ENCODE peak calls at places on chromosome 11, in ten cellular contexts. One of them, this sample, is unnamed.

GRCh38 chr11:112132737-112133136 is 31.2 kb downstream of the IL18 start:
- DNase-seq in fibroblast of mammary gland: no peak
- DNase-seq in astrocyte of the spinal cord: no peak
- DNase-seq in MCF 10A: no peak
- DNase-seq in neural progenitor cell: no peak
- DNase-seq in IMR-90: no peak
- DNase-seq in upper lobe of right lung: no peak
- DNase-seq in fibroblast of pulmonary artery: no peak
- DNase-seq in AG09319: no peak
- DNase-seq in WTC11: no peak
- DNase-seq in this sample: no peak

GRCh38 chr11:9613830-9614762 is 40.6 kb downstream of the WEE1 start:
- DNase-seq in IMR-90: peak; percentile 75
- DNase-seq in fibroblast of pulmonary artery: peak; percentile 78
- DNase-seq in MCF 10A: peak; percentile 79
- DNase-seq in upper lobe of right lung: peak; percentile 96
- DNase-seq in WTC11: peak; percentile 82
- DNase-seq in neural progenitor cell: peak; percentile 89
- DNase-seq in fibroblast of mammary gland: peak; percentile 64
- DNase-seq in astrocyte of the spinal cord: peak; percentile 83
- DNase-seq in AG09319: no peak
- DNase-seq in this sample: peak; percentile 75

GRCh38 chr11:116501728-116502127 is 271.1 kb downstream of the BUD13 start:
- DNase-seq in upper lobe of right lung: no peak
- DNase-seq in AG09319: no peak
- DNase-seq in WTC11: no peak
- DNase-seq in neural progenitor cell: no peak
- DNase-seq in MCF 10A: no peak
- DNase-seq in IMR-90: no peak
- DNase-seq in fibroblast of mammary gland: no peak
- DNase-seq in fibroblast of pulmonary artery: no peak
- DNase-seq in astrocyte of the spinal cord: no peak
- DNase-seq in this sample: no peak

GRCh38 chr11:12539570-12539969 is 134.7 kb upstream of the TEAD1 start:
- DNase-seq in fibroblast of mammary gland: peak; percentile 98
- DNase-seq in fibroblast of pulmonary artery: peak; percentile 86
- DNase-seq in astrocyte of the spinal cord: peak; percentile 88
- DNase-seq in MCF 10A: peak; percentile 87
- DNase-seq in IMR-90: peak; percentile 99
- DNase-seq in upper lobe of right lung: no peak
- DNase-seq in WTC11: no peak
- DNase-seq in AG09319: peak; percentile 78
- DNase-seq in neural progenitor cell: no peak
- DNase-seq in this sample: no peak

GRCh38 chr11:43578346-43579170 is 102.0 kb upstream of the HSD17B12 start:
- DNase-seq in WTC11: no peak
- DNase-seq in IMR-90: peak; percentile 74
- DNase-seq in MCF 10A: no peak
- DNase-seq in fibroblast of mammary gland: peak; percentile 76
- DNase-seq in AG09319: no peak
- DNase-seq in upper lobe of right lung: no peak
- DNase-seq in astrocyte of the spinal cord: peak; percentile 23
- DNase-seq in neural progenitor cell: no peak
- DNase-seq in fibroblast of pulmonary artery: peak; percentile 39
- DNase-seq in this sample: no peak

GRCh38 chr11:2750101-2750509 is 50.3 kb upstream of the KCNQ1OT1 start:
- DNase-seq in AG09319: no peak
- DNase-seq in neural progenitor cell: no peak
- DNase-seq in astrocyte of the spinal cord: no peak
- DNase-seq in IMR-90: no peak
- DNase-seq in upper lobe of right lung: peak; percentile 46
- DNase-seq in WTC11: no peak
- DNase-seq in MCF 10A: no peak
- DNase-seq in fibroblast of pulmonary artery: no peak
- DNase-seq in fibroblast of mammary gland: no peak
- DNase-seq in this sample: no peak

GRCh38 chr11:125025968-125026367 is 37.1 kb upstream of the SLC37A2 start:
- DNase-seq in upper lobe of right lung: no peak
- DNase-seq in fibroblast of mammary gland: no peak
- DNase-seq in astrocyte of the spinal cord: no peak
- DNase-seq in MCF 10A: no peak
- DNase-seq in neural progenitor cell: peak; percentile 16
- DNase-seq in IMR-90: no peak
- DNase-seq in WTC11: peak; percentile 12
- DNase-seq in AG09319: no peak
- DNase-seq in fibroblast of pulmonary artery: no peak
- DNase-seq in this sample: no peak

GRCh38 chr11:86947541-86947940 is 7.7 kb downstream of the FZD4 start:
- DNase-seq in WTC11: no peak
- DNase-seq in fibroblast of pulmonary artery: peak; percentile 44
- DNase-seq in upper lobe of right lung: no peak
- DNase-seq in AG09319: no peak
- DNase-seq in MCF 10A: no peak
- DNase-seq in IMR-90: peak; percentile 81
- DNase-seq in neural progenitor cell: no peak
- DNase-seq in astrocyte of the spinal cord: no peak
- DNase-seq in fibroblast of mammary gland: peak; percentile 83
- DNase-seq in this sample: no peak

GRCh38 chr11:33475999-33476398 is 218.8 kb downstream of the HIPK3 start:
- DNase-seq in fibroblast of pulmonary artery: peak; percentile 91
- DNase-seq in AG09319: peak; percentile 52
- DNase-seq in fibroblast of mammary gland: peak; percentile 80
- DNase-seq in IMR-90: peak; percentile 57
- DNase-seq in MCF 10A: peak; percentile 27
- DNase-seq in astrocyte of the spinal cord: peak; percentile 65
- DNase-seq in upper lobe of right lung: no peak
- DNase-seq in WTC11: no peak
- DNase-seq in neural progenitor cell: no peak
- DNase-seq in this sample: no peak

DNA sequence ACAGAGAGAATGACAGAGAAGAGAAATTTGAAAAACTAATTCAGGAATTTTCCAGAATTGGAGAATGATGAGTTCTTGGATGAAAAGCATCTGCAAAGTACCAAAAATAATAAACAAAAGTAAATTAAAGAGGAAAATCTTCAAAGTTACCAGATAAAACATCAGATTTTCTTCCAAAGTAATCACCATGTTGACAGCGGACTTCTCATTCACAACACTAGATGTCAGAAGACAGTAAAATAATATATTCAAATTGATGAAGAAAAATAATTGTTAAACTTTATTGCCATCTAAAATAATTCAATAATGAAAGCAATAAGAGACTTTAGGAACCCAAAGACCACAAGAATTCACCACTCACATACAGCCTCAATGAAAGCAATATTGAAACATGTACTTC is 355.2 kb downstream of the DYNC2H1 start:
- DNase-seq in fibroblast of pulmonary artery: no peak
- DNase-seq in AG09319: no peak
- DNase-seq in MCF 10A: no peak
- DNase-seq in neural progenitor cell: no peak
- DNase-seq in astrocyte of the spinal cord: no peak
- DNase-seq in IMR-90: no peak
- DNase-seq in fibroblast of mammary gland: no peak
- DNase-seq in upper lobe of right lung: no peak
- DNase-seq in WTC11: no peak
- DNase-seq in this sample: no peak
- TF ChIP-seq CTCF in fibroblast of pulmonary artery: no peak
- TF ChIP-seq CTCF in AG09319: peak; percentile 7
- TF ChIP-seq CTCF in MCF 10A: no peak
- TF ChIP-seq CTCF in neural progenitor cell: no peak
- TF ChIP-seq CTCF in astrocyte of the spinal cord: peak; percentile 6
- TF ChIP-seq CTCF in IMR-90: no peak
- TF ChIP-seq CTCF in fibroblast of mammary gland: peak; percentile 13
- TF ChIP-seq CTCF in upper lobe of right lung: no peak
- TF ChIP-seq CTCF in WTC11: no peak
- TF ChIP-seq CTCF in this sample: no peak

DNA sequence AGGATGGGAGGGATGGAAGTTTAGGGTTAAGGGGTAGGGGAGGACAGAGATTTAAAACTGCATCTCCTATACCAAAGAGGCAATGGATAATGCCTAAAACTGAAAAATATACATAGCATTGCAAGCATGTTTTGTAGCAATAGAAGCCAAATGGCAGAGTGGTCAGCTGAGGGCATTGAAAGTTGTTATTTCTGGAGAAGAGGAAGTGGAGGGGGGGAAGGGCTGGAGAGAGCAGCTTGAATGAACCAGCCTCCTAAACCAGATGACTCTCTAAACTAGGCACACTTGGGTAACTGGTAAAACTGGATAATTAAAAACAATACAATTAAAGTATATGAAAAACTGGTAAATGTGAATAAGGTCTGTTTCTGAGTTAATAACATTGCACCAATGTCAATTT is 70.3 kb upstream of the TP53I11 start:
- DNase-seq in neural progenitor cell: no peak
- DNase-seq in AG09319: no peak
- DNase-seq in fibroblast of pulmonary artery: no peak
- DNase-seq in fibroblast of mammary gland: no peak
- DNase-seq in WTC11: no peak
- DNase-seq in astrocyte of the spinal cord: no peak
- DNase-seq in IMR-90: no peak
- DNase-seq in upper lobe of right lung: no peak
- DNase-seq in MCF 10A: no peak
- DNase-seq in this sample: no peak
- TF ChIP-seq CTCF in neural progenitor cell: no peak
- TF ChIP-seq CTCF in AG09319: no peak
- TF ChIP-seq CTCF in fibroblast of pulmonary artery: no peak
- TF ChIP-seq CTCF in fibroblast of mammary gland: no peak
- TF ChIP-seq CTCF in WTC11: no peak
- TF ChIP-seq CTCF in astrocyte of the spinal cord: no peak
- TF ChIP-seq CTCF in IMR-90: no peak
- TF ChIP-seq CTCF in upper lobe of right lung: no peak
- TF ChIP-seq CTCF in MCF 10A: no peak
- TF ChIP-seq CTCF in this sample: no peak

DNA sequence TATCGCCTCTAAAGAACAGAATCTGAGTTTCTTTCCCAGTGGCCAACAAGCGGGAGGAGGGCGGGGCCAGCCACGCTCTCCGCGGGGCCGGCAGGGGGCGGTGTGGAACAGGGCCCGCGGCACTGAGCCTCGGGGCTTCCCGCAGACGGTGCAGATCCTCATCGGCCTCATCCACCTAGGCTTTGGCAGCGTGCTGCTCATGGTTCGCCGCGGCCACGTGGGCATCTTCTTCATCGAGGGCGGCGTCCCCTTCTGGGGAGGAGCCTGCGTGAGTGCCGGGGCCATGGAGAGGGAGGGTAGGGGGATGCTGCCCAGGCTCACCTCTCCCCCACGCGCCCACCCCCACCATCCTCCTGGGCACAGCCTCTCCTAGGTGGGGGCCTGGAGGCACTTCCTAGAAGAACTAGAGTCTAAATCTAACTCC is 10.7 kb downstream of the MS4A15 start:
- DNase-seq in astrocyte of the spinal cord: no peak
- DNase-seq in IMR-90: no peak
- DNase-seq in AG09319: no peak
- DNase-seq in neural progenitor cell: peak; percentile 52
- DNase-seq in MCF 10A: no peak
- DNase-seq in upper lobe of right lung: peak; percentile 57
- DNase-seq in WTC11: peak; percentile 79
- DNase-seq in fibroblast of pulmonary artery: no peak
- DNase-seq in fibroblast of mammary gland: no peak
- DNase-seq in this sample: peak; percentile 17
- TF ChIP-seq CTCF in astrocyte of the spinal cord: peak; percentile 46
- TF ChIP-seq CTCF in IMR-90: peak; percentile 23
- TF ChIP-seq CTCF in AG09319: peak; percentile 14
- TF ChIP-seq CTCF in neural progenitor cell: peak; percentile 61
- TF ChIP-seq CTCF in MCF 10A: no peak
- TF ChIP-seq CTCF in upper lobe of right lung: peak; percentile 38
- TF ChIP-seq CTCF in WTC11: peak; percentile 86
- TF ChIP-seq CTCF in fibroblast of pulmonary artery: peak; percentile 38
- TF ChIP-seq CTCF in fibroblast of mammary gland: no peak
- TF ChIP-seq CTCF in this sample: peak; percentile 55

GRCh38 chr11:875769-876301 is 33.2 kb downstream of the TSPAN4 start:
- DNase-seq in fibroblast of mammary gland: no peak
- DNase-seq in IMR-90: no peak
- DNase-seq in MCF 10A: no peak
- DNase-seq in fibroblast of pulmonary artery: no peak
- DNase-seq in AG09319: no peak
- DNase-seq in upper lobe of right lung: no peak
- DNase-seq in neural progenitor cell: no peak
- DNase-seq in WTC11: no peak
- DNase-seq in astrocyte of the spinal cord: no peak
- DNase-seq in this sample: no peak
- TF ChIP-seq CTCF in fibroblast of mammary gland: no peak
- TF ChIP-seq CTCF in IMR-90: no peak
- TF ChIP-seq CTCF in MCF 10A: no peak
- TF ChIP-seq CTCF in fibroblast of pulmonary artery: no peak
- TF ChIP-seq CTCF in AG09319: no peak
- TF ChIP-seq CTCF in upper lobe of right lung: no peak
- TF ChIP-seq CTCF in neural progenitor cell: no peak
- TF ChIP-seq CTCF in WTC11: no peak
- TF ChIP-seq CTCF in astrocyte of the spinal cord: no peak
- TF ChIP-seq CTCF in this sample: no peak

DNA sequence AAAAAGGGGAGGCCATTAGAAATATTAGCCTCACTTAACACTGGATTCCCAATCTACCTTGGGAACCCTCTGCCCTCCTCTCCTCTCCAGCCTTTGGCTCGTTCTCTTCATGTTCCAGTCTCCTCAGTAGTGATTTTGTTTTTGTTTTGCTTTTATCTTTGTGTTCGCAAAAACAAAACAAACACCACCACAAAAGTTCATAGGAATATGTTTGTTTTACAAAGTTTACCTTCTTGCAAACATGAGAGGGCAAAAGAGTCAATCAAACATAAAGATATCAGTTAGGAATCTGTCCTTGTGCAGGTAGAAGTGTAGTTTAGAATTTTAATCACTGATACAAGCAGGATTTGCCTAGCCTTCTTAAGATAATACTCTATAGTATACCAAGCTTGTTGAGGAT is 179.7 kb upstream of the GUCY1A2 start:
- DNase-seq in fibroblast of mammary gland: no peak
- DNase-seq in astrocyte of the spinal cord: no peak
- DNase-seq in upper lobe of right lung: no peak
- DNase-seq in AG09319: no peak
- DNase-seq in WTC11: no peak
- DNase-seq in IMR-90: no peak
- DNase-seq in MCF 10A: no peak
- DNase-seq in fibroblast of pulmonary artery: no peak
- DNase-seq in neural progenitor cell: no peak
- DNase-seq in this sample: no peak
- TF ChIP-seq CTCF in fibroblast of mammary gland: no peak
- TF ChIP-seq CTCF in astrocyte of the spinal cord: no peak
- TF ChIP-seq CTCF in upper lobe of right lung: no peak
- TF ChIP-seq CTCF in AG09319: no peak
- TF ChIP-seq CTCF in WTC11: no peak
- TF ChIP-seq CTCF in IMR-90: no peak
- TF ChIP-seq CTCF in MCF 10A: no peak
- TF ChIP-seq CTCF in fibroblast of pulmonary artery: no peak
- TF ChIP-seq CTCF in neural progenitor cell: no peak
- TF ChIP-seq CTCF in this sample: no peak

GRCh38 chr11:56950510-56950909 is 38.2 kb upstream of the OR5AK2 start:
- DNase-seq in IMR-90: no peak
- DNase-seq in WTC11: no peak
- DNase-seq in neural progenitor cell: peak; percentile 10
- DNase-seq in upper lobe of right lung: no peak
- DNase-seq in MCF 10A: no peak
- DNase-seq in astrocyte of the spinal cord: no peak
- DNase-seq in AG09319: no peak
- DNase-seq in fibroblast of pulmonary artery: no peak
- DNase-seq in fibroblast of mammary gland: no peak
- DNase-seq in this sample: no peak
- TF ChIP-seq CTCF in IMR-90: no peak
- TF ChIP-seq CTCF in WTC11: no peak
- TF ChIP-seq CTCF in neural progenitor cell: peak; percentile 35
- TF ChIP-seq CTCF in upper lobe of right lung: no peak
- TF ChIP-seq CTCF in MCF 10A: no peak
- TF ChIP-seq CTCF in astrocyte of the spinal cord: peak; percentile 7
- TF ChIP-seq CTCF in AG09319: peak; percentile 17
- TF ChIP-seq CTCF in fibroblast of pulmonary artery: no peak
- TF ChIP-seq CTCF in fibroblast of mammary gland: no peak
- TF ChIP-seq CTCF in this sample: peak; percentile 21

GRCh38 chr11:36056160-36056751 is 112.4 kb downstream of the LDLRAD3 start:
- DNase-seq in MCF 10A: peak; percentile 61
- DNase-seq in upper lobe of right lung: no peak
- DNase-seq in IMR-90: peak; percentile 40
- DNase-seq in WTC11: peak; percentile 71
- DNase-seq in astrocyte of the spinal cord: no peak
- DNase-seq in fibroblast of pulmonary artery: peak; percentile 80
- DNase-seq in neural progenitor cell: peak; percentile 66
- DNase-seq in fibroblast of mammary gland: peak; percentile 72
- DNase-seq in AG09319: no peak
- DNase-seq in this sample: peak; percentile 47
- TF ChIP-seq CTCF in MCF 10A: peak; percentile 49
- TF ChIP-seq CTCF in upper lobe of right lung: peak; percentile 43
- TF ChIP-seq CTCF in IMR-90: peak; percentile 44
- TF ChIP-seq CTCF in WTC11: peak; percentile 81
- TF ChIP-seq CTCF in astrocyte of the spinal cord: peak; percentile 67
- TF ChIP-seq CTCF in fibroblast of pulmonary artery: peak; percentile 70
- TF ChIP-seq CTCF in neural progenitor cell: peak; percentile 75
- TF ChIP-seq CTCF in fibroblast of mammary gland: peak; percentile 67
- TF ChIP-seq CTCF in AG09319: peak; percentile 37
- TF ChIP-seq CTCF in this sample: peak; percentile 63